ENCODE peak calls at places on chromosomes 12 and 14, in nine cellular contexts. E, B, Y, O, N, C, I, R and L are unnamed samples. For H3K4me1, the result is how much of the 10 kb centered on the place peaks cover.

GRCh38 chr14:25349269-25349668 is 299.3 kb upstream of the STXBP6 start:
- DNase-seq in E (no peak), B (no peak), Y (no peak), O (no peak), N (no peak), C (no peak), I (no peak), R (no peak), L (no peak)

GRCh38 chr14:97458302-97459137 is 661.3 kb downstream of the VRK1 start:
- DNase-seq in E (no peak), B (no peak), Y (peak), O (no peak), N (peak), C (no peak), I (no peak), R (no peak), L (peak)

GRCh38 chr12:30796891-30797371 is 42.2 kb upstream of the CAPRIN2 start:
- DNase-seq in E (peak), B (no peak), Y (no peak), O (peak), N (no peak), C (no peak), I (no peak), R (no peak), L (no peak)

GRCh38 chr12:3333583-3333982 is 157.4 kb upstream of the PRMT8 start:
- DNase-seq in E (peak), B (no peak), Y (peak), O (no peak), N (peak), C (peak), I (no peak), R (no peak), L (peak)

GRCh38 chr12:6494968-6495367 is 1.1 kb downstream of the NCAPD2 start:
- DNase-seq in E (no peak), B (no peak), Y (no peak), O (no peak), N (no peak), C (no peak), I (no peak), R (no peak), L (no peak)

GRCh38 chr14:58662759-58663158 is 25.0 kb downstream of the DACT1 start:
- DNase-seq in E (no peak), B (no peak), Y (no peak), O (no peak), N (no peak), C (no peak), I (no peak), R (no peak), L (no peak)

GRCh38 chr12:74889563-74890236 is 319.9 kb downstream of the KCNC2 start:
- DNase-seq in E (peak), B (no peak), Y (no peak), O (peak), N (no peak), C (no peak), I (no peak), R (no peak), L (no peak)

GRCh38 chr12:64714551-64714968 is 44.6 kb downstream of the GNS start:
- DNase-seq in E (no peak), B (no peak), Y (no peak), O (no peak), N (no peak), C (no peak), I (no peak), R (no peak), L (no peak)

GRCh38 chr12:69331482-69331845 is 16.7 kb upstream of the LYZ start:
- DNase-seq in E (no peak), B (no peak), Y (no peak), O (no peak), N (no peak), C (no peak), I (no peak), R (no peak), L (no peak)

GRCh38 chr14:52918486-52918885 is 32.4 kb downstream of the FERMT2 start:
- DNase-seq in E (no peak), B (peak), Y (no peak), O (peak), N (no peak), C (no peak), I (no peak), R (no peak), L (no peak)

GRCh38 chr14:28671425-28671824 is 95.2 kb upstream of the FOXG1 start:
- DNase-seq in E (no peak), B (no peak), Y (no peak), O (no peak), N (no peak), C (no peak), I (no peak), R (no peak), L (no peak)

GRCh38 chr12:39368096-39368495 is 74.8 kb downstream of the KIF21A start:
- DNase-seq in E (no peak), B (no peak), Y (no peak), O (peak), N (no peak), C (no peak), I (no peak), R (no peak), L (no peak)

GRCh38 chr12:19572920-19573558 is 133.7 kb downstream of the AEBP2 start:
- DNase-seq in E (no peak), B (peak), Y (no peak), O (peak), N (no peak), C (no peak), I (no peak), R (no peak), L (peak)

GRCh38 chr12:29743801-29744200 is 39.9 kb downstream of the TMTC1 start:
- DNase-seq in E (no peak), B (no peak), Y (no peak), O (peak), N (no peak), C (no peak), I (peak), R (no peak), L (no peak)

GRCh38 chr12:29741342-29742241 is 42.1 kb downstream of the TMTC1 start:
- DNase-seq in E (no peak), B (no peak), Y (no peak), O (peak), N (no peak), C (no peak), I (no peak), R (no peak), L (no peak)

GRCh38 chr12:29743072-29743471 is 40.7 kb downstream of the TMTC1 start:
- DNase-seq in E (no peak), B (no peak), Y (no peak), O (no peak), N (no peak), C (no peak), I (peak), R (no peak), L (no peak)

GRCh38 chr12:29744365-29744764 is 39.4 kb downstream of the TMTC1 start:
- DNase-seq in E (no peak), B (no peak), Y (no peak), O (peak), N (no peak), C (no peak), I (no peak), R (no peak), L (no peak)

DNA sequence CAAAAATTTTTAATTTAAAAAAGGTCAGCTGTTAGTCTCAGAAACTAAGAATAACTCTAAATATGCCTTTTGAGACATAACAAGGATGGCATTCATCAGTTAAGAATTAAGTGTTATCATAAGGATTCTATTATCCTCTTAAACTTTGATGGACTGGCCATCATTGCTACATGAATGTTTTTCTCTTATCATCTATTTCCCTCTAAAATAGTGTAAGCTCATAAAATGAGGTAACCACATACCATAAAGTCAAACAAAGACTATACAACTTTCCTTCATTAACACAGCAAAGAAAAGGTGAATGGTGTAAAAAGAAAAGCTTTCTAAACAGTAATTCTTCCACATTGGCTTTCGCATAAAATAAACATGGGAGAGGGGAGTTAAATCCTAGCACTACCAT is 41.1 kb downstream of the TMTC1 start:
- DNase-seq in E (no peak), B (no peak), Y (no peak), O (no peak), N (no peak), C (no peak), I (no peak), R (no peak), L (no peak)
- H3K4me1 ChIP-seq in E (under half), B (under half), Y (half or more), O (under half), N (under half), C (under half), I (half or more), R (under half), L (under half)

GRCh38 chr14:49583629-49584028 is 2.6 kb downstream of the RPS29 start:
- DNase-seq in E (no peak), B (no peak), Y (no peak), O (peak), N (no peak), C (no peak), I (no peak), R (no peak), L (no peak)

GRCh38 chr14:49584058-49584457 is 2.1 kb downstream of the RPS29 start:
- DNase-seq in E (no peak), B (no peak), Y (no peak), O (no peak), N (no peak), C (no peak), I (no peak), R (no peak), L (no peak)

GRCh38 chr14:49589387-49589786 is 3.2 kb upstream of the RPS29 start:
- DNase-seq in E (no peak), B (no peak), Y (no peak), O (no peak), N (no peak), C (no peak), I (no peak), R (no peak), L (no peak)

GRCh38 chr14:49585803-49586672 is at the start of gene RPS29:
- DNase-seq in E (peak), B (peak), Y (peak), O (peak), N (peak), C (peak), I (peak), R (peak), L (peak)

DNA sequence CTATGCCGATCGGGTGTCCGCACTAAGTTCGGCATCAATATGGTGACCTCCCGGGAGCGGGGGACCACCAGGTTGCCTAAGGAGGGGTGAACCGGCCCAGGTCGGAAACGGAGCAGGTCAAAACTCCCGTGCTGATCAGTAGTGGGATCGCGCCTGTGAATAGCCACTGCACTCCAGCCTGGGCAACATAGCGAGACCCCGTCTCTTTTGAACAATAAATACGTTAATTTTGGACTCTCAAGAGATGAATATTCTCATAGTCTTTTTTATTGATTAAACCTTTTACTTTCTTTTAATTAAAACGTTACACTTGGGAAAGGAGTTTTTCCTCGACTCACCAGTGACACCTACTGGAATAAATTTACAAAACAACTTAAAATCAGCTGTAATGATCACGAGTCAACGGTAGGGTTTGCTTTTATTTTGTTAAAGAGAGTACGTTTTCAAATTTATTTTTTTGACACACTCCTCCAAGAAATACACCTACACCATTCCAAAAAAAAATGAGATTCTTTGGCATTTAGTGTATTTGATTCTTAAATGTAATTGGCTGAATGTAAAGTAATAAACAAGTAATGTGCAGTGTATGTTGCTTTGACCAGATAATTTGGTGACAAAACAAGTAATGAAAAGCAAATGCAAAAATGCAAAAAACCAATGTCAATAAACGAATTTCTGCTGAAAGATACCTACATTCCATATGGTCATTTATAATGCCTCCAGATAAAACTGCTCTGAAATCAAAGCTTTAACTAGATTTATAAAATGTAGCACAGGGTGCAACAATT is 687 bp upstream of the RPS29 start:
- DNase-seq in E (peak), B (peak), Y (no peak), O (peak), N (no peak), C (no peak), I (no peak), R (no peak), L (no peak)
- H3K4me3 ChIP-seq in E (peak), B (peak), Y (peak), O (no peak), N (no peak), C (peak), I (peak), R (peak), L (peak)

GRCh38 chr12:26368331-26368730 is 173.0 kb downstream of the SSPN start:
- DNase-seq in E (no peak), B (no peak), Y (no peak), O (no peak), N (no peak), C (no peak), I (no peak), R (no peak), L (no peak)
- H3K27ac ChIP-seq in E (no peak), B (no peak), Y (no peak), O (no peak), N (no peak), C (no peak), I (no peak), R (no peak), L (no peak)

DNA sequence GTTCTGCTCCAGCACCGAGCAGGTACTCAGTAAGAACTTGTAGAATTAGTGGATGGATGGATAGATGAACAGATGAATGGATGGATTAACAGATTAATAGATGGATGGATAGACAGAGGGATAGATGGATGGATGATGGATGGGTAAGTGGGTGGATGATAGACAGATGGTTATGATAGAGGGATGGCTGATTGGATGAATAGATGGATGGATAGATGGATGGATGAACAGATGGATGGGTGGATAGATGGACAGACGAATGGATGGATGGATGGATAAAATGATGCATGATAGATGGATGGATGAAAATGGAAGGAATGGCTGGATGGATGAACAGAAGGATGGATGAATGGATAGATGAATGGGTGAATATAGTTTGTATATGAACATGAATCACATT is 8.0 kb upstream of the MAP1LC3B2 start:
- DNase-seq in E (no peak), B (no peak), Y (no peak), O (no peak), N (no peak), C (no peak), I (no peak), R (no peak), L (no peak)
- H3K4me1 ChIP-seq in E (under half), B (under half), Y (under half), O (under half), N (under half), C (under half), I (under half), R (under half), L (under half)

GRCh38 chr12:53219956-53220856 is 11.8 kb downstream of the RARG start:
- DNase-seq in E (peak), B (peak), Y (peak), O (peak), N (peak), C (peak), I (no peak), R (peak), L (no peak)

GRCh38 chr12:53217930-53218307 is 10.9 kb upstream of the ITGB7 start:
- DNase-seq in E (no peak), B (no peak), Y (no peak), O (peak), N (no peak), C (peak), I (no peak), R (no peak), L (no peak)

GRCh38 chr12:53217049-53217929 is 10.2 kb upstream of the ITGB7 start:
- DNase-seq in E (no peak), B (no peak), Y (no peak), O (no peak), N (no peak), C (peak), I (no peak), R (peak), L (no peak)

GRCh38 chr12:53219116-53219955 is 12.3 kb upstream of the ITGB7 start:
- DNase-seq in E (peak), B (peak), Y (peak), O (peak), N (no peak), C (peak), I (no peak), R (no peak), L (no peak)

DNA sequence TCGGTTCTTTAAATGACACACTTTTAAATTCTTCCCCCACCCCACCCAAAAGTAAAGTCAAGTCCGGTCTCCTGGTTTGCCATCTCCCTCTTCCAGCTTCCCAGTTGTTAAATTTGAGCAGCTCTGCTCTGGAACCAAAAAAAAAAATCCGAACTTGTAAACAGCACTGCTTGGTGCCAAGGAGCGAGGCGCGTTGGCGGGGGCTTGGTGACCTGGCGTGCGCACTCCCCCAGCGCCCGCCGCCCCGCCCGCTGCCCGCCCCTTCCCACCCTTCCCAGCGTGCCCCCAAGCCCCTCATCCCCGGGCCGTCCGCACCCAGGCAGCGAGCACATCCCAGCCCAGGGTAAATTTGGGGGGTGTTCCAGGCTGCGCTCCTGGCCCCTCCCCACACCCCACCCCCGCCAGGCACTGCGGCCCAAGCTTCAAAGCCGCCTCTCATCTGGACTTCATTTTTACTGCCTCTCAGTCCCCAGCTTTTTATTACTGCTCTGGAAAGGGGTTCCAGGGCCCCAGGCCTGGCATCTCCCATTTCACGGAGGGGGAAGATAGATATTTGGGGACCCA is 11.6 kb upstream of the ITGB7 start:
- DNase-seq in E (no peak), B (no peak), Y (no peak), O (no peak), N (no peak), C (peak), I (no peak), R (no peak), L (no peak)
- H3K4me3 ChIP-seq in E (peak), B (peak), Y (peak), O (no peak), N (no peak), C (peak), I (peak), R (peak), L (peak)

DNA sequence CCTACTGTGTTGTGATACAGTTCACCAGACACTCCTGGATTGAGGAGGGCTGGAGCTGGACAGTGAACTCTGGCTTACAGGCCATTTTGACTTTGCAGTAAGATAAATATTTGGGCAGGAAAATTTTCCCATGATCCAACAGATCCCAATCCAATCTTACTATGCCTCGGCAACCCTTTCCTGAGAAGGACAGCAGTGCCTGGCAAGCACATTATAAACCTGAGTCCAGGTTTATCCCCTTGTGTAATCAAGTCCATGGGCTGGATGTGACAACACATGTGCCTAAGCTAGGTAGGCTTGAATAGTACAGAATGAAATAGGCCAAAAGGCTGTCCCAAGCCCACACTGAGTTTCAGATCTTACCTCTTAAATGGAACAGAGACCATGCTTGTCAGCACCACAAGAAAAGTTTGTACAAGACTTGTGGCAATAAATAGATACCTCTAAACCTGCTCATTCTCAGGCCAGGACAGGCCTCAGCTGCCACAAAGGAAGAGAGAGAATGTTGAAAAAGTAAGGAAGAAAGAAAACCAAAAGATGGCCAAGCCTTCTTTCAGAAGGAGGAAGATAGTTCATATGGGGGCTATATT is 34.9 kb downstream of the CREBL2 start:
- DNase-seq in E (no peak), B (peak), Y (no peak), O (no peak), N (no peak), C (no peak), I (no peak), R (no peak), L (no peak)
- H3K27ac ChIP-seq in E (no peak), B (peak), Y (no peak), O (no peak), N (no peak), C (no peak), I (no peak), R (no peak), L (no peak)

GRCh38 chr12:47772738-47773061 is 338 bp upstream of the SLC48A1 start:
- DNase-seq in E (no peak), B (no peak), Y (no peak), O (no peak), N (no peak), C (no peak), I (no peak), R (no peak), L (no peak)
- H3K4me1 ChIP-seq in E (half or more), B (under half), Y (half or more), O (under half), N (under half), C (under half), I (under half), R (half or more), L (under half)